ENCODE peak calls at places on chromosome 18, in seven cellular contexts. X, S, R, U, Y, Z and B are unnamed samples.

GRCh38 chr18:68728301-68728700 is 13.4 kb upstream of the TMX3 start:
- DNase-seq in X (no peak), S (no peak), R (no peak), U (no peak), Y (no peak), Z (no peak), B (no peak)

GRCh38 chr18:1797265-1797664 is 774.0 kb downstream of the METTL4 start:
- DNase-seq in X (no peak), S (no peak), R (no peak), U (no peak), Y (no peak), Z (no peak), B (no peak)

GRCh38 chr18:37611623-37612279 is 46.2 kb upstream of the CELF4 start:
- DNase-seq in X (no peak), S (no peak), R (no peak), U (no peak), Y (no peak), Z (no peak), B (no peak)

GRCh38 chr18:74689251-74689650 is 91.6 kb downstream of the ZNF407 start:
- DNase-seq in X (no peak), S (no peak), R (peak; percentile 16), U (no peak), Y (no peak), Z (no peak), B (peak; percentile 47)

GRCh38 chr18:71336811-71337210 is 1048.0 kb downstream of the SOCS6 start:
- DNase-seq in X (peak; percentile 4), S (no peak), R (no peak), U (no peak), Y (no peak), Z (no peak), B (no peak)

GRCh38 chr18:62085766-62086165 is 101.1 kb downstream of the PIGN start:
- DNase-seq in X (no peak), S (no peak), R (no peak), U (no peak), Y (no peak), Z (no peak), B (no peak)

GRCh38 chr18:35639296-35639695 is 57.8 kb downstream of the GALNT1 start:
- DNase-seq in X (no peak), S (no peak), R (no peak), U (no peak), Y (no peak), Z (no peak), B (no peak)

GRCh38 chr18:68498185-68498584 is 216.7 kb downstream of the TMX3 start:
- DNase-seq in X (no peak), S (no peak), R (no peak), U (no peak), Y (no peak), Z (no peak), B (no peak)

GRCh38 chr18:6546229-6546628 is 131.5 kb upstream of the L3MBTL4 start:
- DNase-seq in X (no peak), S (no peak), R (peak; percentile 35), U (no peak), Y (no peak), Z (no peak), B (no peak)

GRCh38 chr18:31245820-31246219 is 72.1 kb upstream of the DSG1 start:
- DNase-seq in X (peak; percentile 69), S (no peak), R (no peak), U (no peak), Y (no peak), Z (no peak), B (no peak)

GRCh38 chr18:36700955-36701354 is 127.8 kb downstream of the TPGS2 start:
- DNase-seq in X (no peak), S (no peak), R (no peak), U (no peak), Y (no peak), Z (no peak), B (no peak)

GRCh38 chr18:54713386-54713785 is 114.9 kb upstream of the RAB27B start:
- DNase-seq in X (no peak), S (no peak), R (no peak), U (no peak), Y (no peak), Z (no peak), B (no peak)

GRCh38 chr18:8478166-8478967 is 130.9 kb upstream of the RAB12 start:
- DNase-seq in X (peak; percentile 64), S (peak; percentile 36), R (no peak), U (peak; percentile 68), Y (peak; percentile 94), Z (peak; percentile 50), B (no peak)

GRCh38 chr18:8479826-8480225 is 129.4 kb upstream of the RAB12 start:
- DNase-seq in X (no peak), S (no peak), R (no peak), U (no peak), Y (no peak), Z (no peak), B (no peak)

GRCh38 chr18:8477615-8478014 is 131.6 kb upstream of the RAB12 start:
- DNase-seq in X (no peak), S (no peak), R (no peak), U (no peak), Y (no peak), Z (no peak), B (no peak)

GRCh38 chr18:8478968-8479370 is 130.3 kb upstream of the RAB12 start:
- DNase-seq in X (no peak), S (no peak), R (no peak), U (no peak), Y (no peak), Z (no peak), B (no peak)

GRCh38 chr18:8480506-8481328 is 128.5 kb upstream of the RAB12 start:
- DNase-seq in X (peak; percentile 38), S (no peak), R (peak; percentile 70), U (peak; percentile 21), Y (peak; percentile 44), Z (peak; percentile 33), B (peak; percentile 16)
- TF ChIP-seq CTCF in X (peak; percentile 42), S (peak; percentile 31), R (peak; percentile 77), U (no peak), Y (no peak), Z (peak; percentile 20), B (peak; percentile 70)

GRCh38 chr18:57784034-57784815 is 18.9 kb downstream of the ATP8B1 start:
- DNase-seq in X (peak; percentile 88), S (no peak), R (peak; percentile 42), U (no peak), Y (no peak), Z (no peak), B (no peak)
- TF ChIP-seq CTCF in X (no peak), S (no peak), R (no peak), U (no peak), Y (no peak), Z (no peak), B (no peak)

GRCh38 chr18:48028081-48028480 is 97.6 kb upstream of the SMAD2 start:
- DNase-seq in X (no peak), S (no peak), R (no peak), U (no peak), Y (no peak), Z (no peak), B (no peak)
- TF ChIP-seq CTCF in X (no peak), S (no peak), R (peak; percentile 2), U (no peak), Y (no peak), Z (no peak), B (no peak)

GRCh38 chr18:45839415-45840395 is 14.2 kb downstream of the SIGLEC15 start:
- DNase-seq in X (peak; percentile 71), S (no peak), R (peak; percentile 62), U (peak; percentile 38), Y (no peak), Z (no peak), B (no peak)
- TF ChIP-seq CTCF in X (peak; percentile 48), S (peak; percentile 27), R (peak; percentile 86), U (no peak), Y (no peak), Z (no peak), B (peak; percentile 82)